ENCODE peak calls at places on chromosome 4, in seven cellular contexts. P is HCT116, L is K562, H is SK-N-SH, M is HepG2, C is GM12878, T is H1. K is an unnamed sample.

GRCh38 chr4:163758032-163758431 is 263.5 kb downstream of the TMA16 start:
- DNase-seq in H (no peak), C (no peak), P (no peak), T (no peak), M (no peak), L (no peak), K (no peak)

GRCh38 chr4:116688536-116688935 is 396.8 kb downstream of the TRAM1L1 start:
- DNase-seq in M (no peak), H (no peak), P (no peak), T (no peak), C (no peak), L (no peak), K (no peak)

GRCh38 chr4:81594495-81595169 is 122.9 kb upstream of the RASGEF1B start:
- DNase-seq in L (no peak), C (no peak), T (no peak), M (no peak), P (no peak), H (no peak), K (no peak)

GRCh38 chr4:82900016-82900334 is 560 bp upstream of the THAP9 start:
- DNase-seq in P (no peak), C (peak), M (no peak), L (no peak), H (no peak), T (no peak), K (no peak)

GRCh38 chr4:61805979-61806378 is 605.9 kb downstream of the ADGRL3 start:
- DNase-seq in M (no peak), T (no peak), P (no peak), C (no peak), L (no peak), H (no peak), K (no peak)

GRCh38 chr4:182434720-182435119 is 191.5 kb downstream of the TENM3 start:
- DNase-seq in M (no peak), H (no peak), L (no peak), P (no peak), T (no peak), C (no peak), K (no peak)

GRCh38 chr4:157075811-157076577 is at the start of gene GLRB:
- DNase-seq in T (peak), H (peak), C (no peak), M (no peak), P (no peak), L (no peak), K (peak)

GRCh38 chr4:165151734-165152133 is 39.1 kb upstream of the TMEM192 start:
- DNase-seq in T (no peak), C (no peak), H (no peak), M (no peak), L (no peak), P (no peak), K (no peak)

GRCh38 chr4:75391489-75392166 is 122.6 kb downstream of the RCHY1 start:
- DNase-seq in H (no peak), M (no peak), L (no peak), C (no peak), P (no peak), T (no peak), K (no peak)

GRCh38 chr4:26839534-26839951 is 21.1 kb upstream of the STIM2 start:
- DNase-seq in H (peak), T (no peak), P (no peak), L (peak), M (no peak), C (no peak), K (no peak)

GRCh38 chr4:54165011-54165410 is 64.1 kb upstream of the PDGFRA start:
- DNase-seq in C (no peak), M (no peak), H (no peak), T (no peak), P (no peak), L (no peak), K (no peak)

GRCh38 chr4:13601060-13601459 is 26.5 kb downstream of the BOD1L1 start:
- DNase-seq in T (no peak), L (no peak), P (no peak), C (peak), M (no peak), H (no peak), K (no peak)

GRCh38 chr4:38160487-38161207 is 200.4 kb downstream of the PTTG2 start:
- DNase-seq in C (peak), L (no peak), T (no peak), H (no peak), P (peak), M (peak), K (peak)

GRCh38 chr4:2787230-2788100 is 5.4 kb upstream of the SH3BP2 start:
- DNase-seq in M (no peak), T (no peak), C (peak), L (no peak), P (no peak), H (peak), K (no peak)

GRCh38 chr4:5052424-5052702 is 1.1 kb downstream of the STK32B start:
- DNase-seq in H (no peak), P (no peak), C (no peak), M (no peak), T (no peak), L (no peak), K (no peak)

GRCh38 chr4:105116616-105117319 is 29.9 kb upstream of the TET2 start:
- DNase-seq in M (no peak), T (no peak), L (no peak), P (no peak), C (no peak), H (no peak), K (no peak)

GRCh38 chr4:5166377-5166776 is 115.1 kb downstream of the STK32B start:
- DNase-seq in C (no peak), L (no peak), T (no peak), H (no peak), P (no peak), M (no peak), K (no peak)

GRCh38 chr4:71123951-71124350 is 130.5 kb downstream of the DCK start:
- DNase-seq in C (no peak), T (no peak), H (no peak), P (no peak), L (no peak), M (no peak), K (no peak)
- TF ChIP-seq JUND in C (no peak), T (no peak), H (no peak), P (no peak), L (no peak), M (no peak), K (no peak)

GRCh38 chr4:186019264-186019663 is 49.7 kb upstream of the TLR3 start:
- DNase-seq in P (no peak), L (no peak), M (no peak), T (no peak), C (no peak), H (no peak), K (no peak)

GRCh38 chr4:186018261-186018660 is 50.7 kb upstream of the TLR3 start:
- DNase-seq in M (no peak), L (no peak), H (no peak), T (no peak), C (no peak), P (no peak), K (no peak)

GRCh38 chr4:186016796-186017195 is 52.2 kb upstream of the TLR3 start:
- DNase-seq in H (no peak), T (no peak), P (no peak), C (no peak), M (no peak), L (no peak), K (no peak)

GRCh38 chr4:186018756-186019155 is 50.2 kb upstream of the TLR3 start:
- DNase-seq in C (no peak), T (no peak), L (no peak), M (no peak), H (no peak), P (no peak), K (no peak)

GRCh38 chr4:186017801-186018200 is 51.2 kb upstream of the TLR3 start:
- DNase-seq in L (no peak), P (no peak), C (no peak), H (no peak), M (no peak), T (no peak), K (no peak)
- TF ChIP-seq JUND in L (no peak), P (no peak), C (no peak), H (no peak), M (no peak), T (no peak), K (no peak)

GRCh38 chr4:67158669-67159068 is 386.6 kb downstream of the CENPC start:
- DNase-seq in M (no peak), P (no peak), T (no peak), H (no peak), L (no peak), C (no peak), K (no peak)
- TF ChIP-seq JUND in M (no peak), P (no peak), T (no peak), H (no peak), L (no peak), C (no peak), K (no peak)

GRCh38 chr4:89712141-89712540 is 124.8 kb downstream of the SNCA start:
- DNase-seq in C (no peak), M (no peak), P (no peak), L (no peak), T (no peak), H (peak), K (no peak)
- TF ChIP-seq JUND in C (no peak), M (no peak), P (no peak), L (no peak), T (no peak), H (no peak), K (no peak)

GRCh38 chr4:41358626-41359025 is 101.9 kb downstream of the UCHL1 start:
- DNase-seq in H (peak), M (no peak), T (no peak), L (no peak), P (no peak), C (no peak), K (no peak)
- TF ChIP-seq JUND in H (no peak), M (no peak), T (no peak), L (no peak), P (no peak), C (no peak), K (no peak)

GRCh38 chr4:46934731-46935130 is 25.7 kb upstream of the COX7B2 start:
- DNase-seq in M (peak), P (no peak), T (no peak), C (no peak), L (no peak), H (no peak), K (no peak)

GRCh38 chr4:46933686-46934085 is 24.6 kb upstream of the COX7B2 start:
- DNase-seq in P (no peak), C (no peak), T (no peak), M (no peak), L (no peak), H (no peak), K (no peak)

GRCh38 chr4:46930866-46931265 is 21.8 kb upstream of the COX7B2 start:
- DNase-seq in T (no peak), C (no peak), H (no peak), L (no peak), P (no peak), M (no peak), K (no peak)

GRCh38 chr4:46927201-46927600 is 18.2 kb upstream of the COX7B2 start:
- DNase-seq in M (no peak), H (no peak), L (no peak), C (no peak), T (no peak), P (no peak), K (no peak)

DNA sequence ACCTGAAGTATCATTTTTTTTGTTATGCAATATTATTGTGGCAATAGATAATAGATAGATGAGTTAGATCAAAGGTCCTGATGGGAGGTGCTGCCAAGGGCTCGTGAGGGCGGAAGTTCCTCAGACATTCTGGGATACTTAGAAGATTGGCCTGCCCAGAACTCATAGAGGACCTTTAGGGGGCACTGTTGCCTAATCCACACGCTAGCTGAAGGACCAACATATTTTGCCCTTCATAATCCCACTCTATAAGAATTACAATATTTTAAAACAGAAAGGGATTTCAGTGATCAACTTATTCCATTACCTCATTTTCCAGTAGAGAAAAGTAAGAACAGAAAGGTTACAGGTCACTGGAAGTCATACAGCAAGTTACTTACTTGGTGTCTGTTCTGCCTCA is 22.9 kb upstream of the COX7B2 start:
- DNase-seq in L (no peak), H (no peak), M (peak), T (no peak), C (peak), P (no peak), K (no peak)
- TF ChIP-seq JUND in L (no peak), H (no peak), M (no peak), T (no peak), C (no peak), P (no peak), K (no peak)

GRCh38 chr4:40413396-40413795 is 78.3 kb downstream of the CHRNA9 start:
- DNase-seq in M (no peak), H (no peak), C (no peak), T (no peak), L (no peak), P (no peak), K (no peak)
- TF ChIP-seq JUND in M (no peak), H (no peak), C (no peak), T (no peak), L (no peak), P (no peak), K (no peak)

DNA sequence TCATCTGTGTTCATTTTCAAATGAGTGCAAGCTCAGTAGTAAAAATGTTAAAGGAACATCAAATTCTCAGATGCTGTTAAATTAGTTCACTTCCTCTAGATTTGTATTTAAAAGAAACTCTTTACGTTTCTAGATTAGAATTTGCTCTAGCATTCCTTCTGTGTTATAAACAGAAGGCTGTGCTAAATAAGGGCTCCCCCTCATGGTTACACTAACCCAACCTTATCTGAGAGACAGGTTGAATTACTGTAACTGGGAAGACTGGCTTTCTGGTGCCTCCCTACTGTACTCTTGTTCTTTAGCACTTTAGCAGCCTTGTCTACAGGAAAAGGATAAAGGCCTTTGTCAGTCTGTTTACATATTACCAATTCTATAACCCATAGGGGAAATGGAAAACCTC is 56.8 kb downstream of the RXFP1 start:
- DNase-seq in P (peak), C (no peak), H (peak), L (peak), M (peak), T (no peak), K (peak)
- TF ChIP-seq JUND in P (no peak), C (no peak), H (no peak), L (no peak), M (no peak), T (no peak), K (no peak)

GRCh38 chr4:79528241-79528706 is 120.2 kb upstream of the GK2 start:
- DNase-seq in M (no peak), T (no peak), H (no peak), L (no peak), C (no peak), P (no peak), K (no peak)
- TF ChIP-seq JUND in M (no peak), T (no peak), H (no peak), L (no peak), C (no peak), P (no peak), K (no peak)